ENCODE peak calls at places on chromosomes 3 and 15, in five cellular contexts. One of them, this sample, is unnamed.
A peak's percentile ranks its signal among the peaks of the same experiment; 100 is the strongest.

GRCh38 chr15:36109943-36110658 is 469.3 kb upstream of the CDIN1 start:
- DNase-seq in midbrain: no peak
- DNase-seq in ACHN: no peak
- DNase-seq in T-helper 1 cell: no peak
- DNase-seq in Peyer's patch: no peak
- DNase-seq in this sample: peak; percentile 51

GRCh38 chr15:66698318-66698961 is 3.6 kb upstream of the SMAD6 start:
- DNase-seq in T-helper 1 cell: no peak
- DNase-seq in midbrain: peak; percentile 43
- DNase-seq in ACHN: peak; percentile 72
- DNase-seq in Peyer's patch: no peak
- DNase-seq in this sample: peak; percentile 47

GRCh38 chr3:49723301-49723630 is 485 bp downstream of the GMPPB start:
- DNase-seq in Peyer's patch: peak; percentile 74
- DNase-seq in ACHN: peak; percentile 31
- DNase-seq in midbrain: no peak
- DNase-seq in T-helper 1 cell: peak; percentile 69
- DNase-seq in this sample: peak; percentile 42

GRCh38 chr3:53860196-53860595 is 13.8 kb downstream of the IL17RB start:
- DNase-seq in Peyer's patch: no peak
- DNase-seq in T-helper 1 cell: no peak
- DNase-seq in ACHN: no peak
- DNase-seq in midbrain: no peak
- DNase-seq in this sample: no peak

GRCh38 chr3:5136619-5137429 is 14.7 kb downstream of the ARL8B start:
- DNase-seq in ACHN: peak; percentile 45
- DNase-seq in Peyer's patch: no peak
- DNase-seq in midbrain: no peak
- DNase-seq in T-helper 1 cell: peak; percentile 64
- DNase-seq in this sample: peak; percentile 82

GRCh38 chr15:74053941-74054529 is 28.3 kb downstream of the GOLGA6A start:
- DNase-seq in T-helper 1 cell: peak; percentile 63
- DNase-seq in midbrain: peak; percentile 64
- DNase-seq in Peyer's patch: peak; percentile 54
- DNase-seq in ACHN: peak; percentile 52
- DNase-seq in this sample: peak; percentile 47

GRCh38 chr3:114873590-114873989 is 273.5 kb downstream of the ZBTB20 start:
- DNase-seq in Peyer's patch: no peak
- DNase-seq in T-helper 1 cell: no peak
- DNase-seq in ACHN: no peak
- DNase-seq in midbrain: no peak
- DNase-seq in this sample: no peak

GRCh38 chr3:160400631-160401150 is 1.2 kb downstream of the SMC4 start:
- DNase-seq in midbrain: no peak
- DNase-seq in T-helper 1 cell: no peak
- DNase-seq in Peyer's patch: no peak
- DNase-seq in ACHN: no peak
- DNase-seq in this sample: peak; percentile 21

GRCh38 chr3:15633766-15634588 is 32.4 kb downstream of the BTD start:
- DNase-seq in T-helper 1 cell: no peak
- DNase-seq in ACHN: no peak
- DNase-seq in Peyer's patch: no peak
- DNase-seq in midbrain: peak; percentile 58
- DNase-seq in this sample: peak; percentile 23

GRCh38 chr3:194098036-194098871 is 37.7 kb upstream of the HES1 start:
- DNase-seq in T-helper 1 cell: peak; percentile 50
- DNase-seq in midbrain: no peak
- DNase-seq in ACHN: no peak
- DNase-seq in Peyer's patch: no peak
- DNase-seq in this sample: no peak

GRCh38 chr15:74763416-74763815 is 14.8 kb downstream of the CYP1A2 start:
- DNase-seq in ACHN: no peak
- DNase-seq in midbrain: no peak
- DNase-seq in Peyer's patch: no peak
- DNase-seq in T-helper 1 cell: no peak
- DNase-seq in this sample: peak; percentile 35

GRCh38 chr3:55481067-55481917 is 5.8 kb downstream of the WNT5A start:
- DNase-seq in T-helper 1 cell: no peak
- DNase-seq in midbrain: no peak
- DNase-seq in Peyer's patch: no peak
- DNase-seq in ACHN: peak; percentile 31
- DNase-seq in this sample: no peak

GRCh38 chr3:55984631-55985030 is 483.6 kb downstream of the ERC2 start:
- DNase-seq in T-helper 1 cell: no peak
- DNase-seq in ACHN: no peak
- DNase-seq in midbrain: no peak
- DNase-seq in Peyer's patch: no peak
- DNase-seq in this sample: no peak

GRCh38 chr3:105997800-105998526 is 129.2 kb upstream of the CBLB start:
- DNase-seq in T-helper 1 cell: no peak
- DNase-seq in Peyer's patch: no peak
- DNase-seq in midbrain: no peak
- DNase-seq in ACHN: no peak
- DNase-seq in this sample: peak; percentile 100

GRCh38 chr15:81293728-81294500 is 30.0 kb downstream of the STARD5 start:
- DNase-seq in Peyer's patch: peak; percentile 90
- DNase-seq in T-helper 1 cell: peak; percentile 91
- DNase-seq in ACHN: no peak
- DNase-seq in midbrain: no peak
- DNase-seq in this sample: no peak

GRCh38 chr15:38876211-38876610 is 311.6 kb upstream of the RASGRP1 start:
- DNase-seq in T-helper 1 cell: no peak
- DNase-seq in midbrain: no peak
- DNase-seq in ACHN: no peak
- DNase-seq in Peyer's patch: no peak
- DNase-seq in this sample: no peak

GRCh38 chr15:60740787-60741354 is 261.9 kb upstream of the ICE2 start:
- DNase-seq in Peyer's patch: no peak
- DNase-seq in midbrain: no peak
- DNase-seq in ACHN: no peak
- DNase-seq in T-helper 1 cell: no peak
- DNase-seq in this sample: no peak

GRCh38 chr3:143751643-143752178 is 96.6 kb downstream of the SLC9A9 start:
- DNase-seq in midbrain: no peak
- DNase-seq in T-helper 1 cell: peak; percentile 60
- DNase-seq in Peyer's patch: peak; percentile 23
- DNase-seq in ACHN: no peak
- DNase-seq in this sample: no peak